ENCODE peak calls at places on chromosomes 11 and 22, in ten cellular contexts. V is heart right ventricle, Q is cardiac muscle cell, A is fibroblast of mammary gland, O is brain microvascular endothelial cell, N is left ventricle myocardium inferior, E is upper lobe of right lung, G is body of pancreas, R is HFFc6, B is A549. M is an unnamed sample.

GRCh38 chr22:37371911-37372310 is 55.4 kb downstream of the ELFN2 start:
- DNase-seq in O (no peak), E (no peak), G (no peak), B (no peak), Q (no peak), R (no peak), A (no peak), N (no peak), V (no peak), M (no peak)

GRCh38 chr11:6405039-6405667 is 13.7 kb downstream of the APBB1 start:
- DNase-seq in V (no peak), G (peak), R (no peak), Q (no peak), N (no peak), E (no peak), A (no peak), B (no peak), O (no peak), M (no peak)

GRCh38 chr11:394034-394857 is at the start of gene PKP3:
- DNase-seq in A (peak), G (peak), E (peak), O (peak), Q (no peak), R (peak), V (peak), N (no peak), B (peak), M (no peak)

GRCh38 chr11:13140028-13140870 is 131.1 kb downstream of the RASSF10 start:
- DNase-seq in Q (peak), G (peak), E (peak), O (peak), B (peak), V (no peak), A (peak), R (no peak), N (no peak), M (no peak)

GRCh38 chr22:32693102-32693501 is 108.4 kb upstream of the TIMP3 start:
- DNase-seq in B (no peak), O (no peak), A (no peak), N (no peak), V (no peak), R (no peak), Q (no peak), G (no peak), E (no peak), M (no peak)

GRCh38 chr11:14578551-14578956 is 58.4 kb upstream of the PSMA1 start:
- DNase-seq in G (peak), N (no peak), B (no peak), A (peak), E (no peak), Q (peak), O (peak), R (no peak), V (no peak), M (peak)

GRCh38 chr11:73177380-73178091 is 35.4 kb upstream of the FCHSD2 start:
- DNase-seq in Q (no peak), O (no peak), V (peak), R (no peak), B (no peak), G (peak), A (no peak), N (peak), E (no peak), M (no peak)

GRCh38 chr11:76805206-76805913 is 22.2 kb downstream of the TSKU start:
- DNase-seq in O (no peak), N (no peak), G (no peak), V (no peak), Q (no peak), E (peak), R (no peak), A (peak), B (no peak), M (peak)

GRCh38 chr11:126424471-126425039 is 69.1 kb downstream of the ST3GAL4 start:
- DNase-seq in N (no peak), G (no peak), B (no peak), E (no peak), A (no peak), O (no peak), V (no peak), R (no peak), Q (no peak), M (no peak)

GRCh38 chr11:102214623-102215022 is 102.7 kb upstream of the BIRC3 start:
- DNase-seq in V (no peak), G (no peak), R (no peak), A (no peak), N (no peak), B (no peak), O (no peak), E (no peak), Q (no peak), M (no peak)

GRCh38 chr22:23376256-23376655 is 195.9 kb downstream of the BCR start:
- DNase-seq in R (peak), N (no peak), B (peak), O (no peak), V (no peak), Q (no peak), E (no peak), G (no peak), A (peak), M (no peak)

GRCh38 chr11:32312865-32313403 is 122.4 kb downstream of the WT1 start:
- DNase-seq in E (no peak), A (peak), Q (peak), G (peak), R (peak), N (no peak), O (peak), B (peak), V (no peak), M (peak)

GRCh38 chr11:76795936-76796441 is 12.8 kb downstream of the TSKU start:
- DNase-seq in A (no peak), Q (no peak), E (no peak), B (no peak), N (no peak), G (no peak), R (no peak), O (no peak), V (no peak), M (no peak)

GRCh38 chr11:108587109-108587508 is 6.5 kb downstream of the EXPH5 start:
- DNase-seq in O (no peak), N (no peak), R (no peak), A (no peak), V (no peak), B (no peak), E (no peak), Q (no peak), G (no peak), M (no peak)

GRCh38 chr22:20783844-20784723 is 10.2 kb downstream of the SERPIND1 start:
- DNase-seq in R (peak), Q (peak), G (peak), V (no peak), A (peak), N (no peak), E (no peak), B (peak), O (peak), M (no peak)

GRCh38 chr11:108498046-108498815 is at the start of gene POGLUT3:
- DNase-seq in A (peak), O (peak), E (peak), G (peak), N (peak), B (peak), Q (peak), R (peak), V (peak), M (no peak)

GRCh38 chr11:77309401-77310085 is 8.1 kb upstream of the GDPD4 start:
- DNase-seq in O (no peak), R (no peak), N (no peak), E (no peak), V (no peak), A (no peak), Q (no peak), G (no peak), B (no peak), M (no peak)

GRCh38 chr11:33376331-33377099 is 119.3 kb downstream of the HIPK3 start:
- DNase-seq in N (no peak), R (no peak), G (no peak), O (no peak), B (no peak), A (no peak), E (no peak), V (peak), Q (peak), M (no peak)

GRCh38 chr11:75996523-75997272 is 181.7 kb downstream of the UVRAG start:
- DNase-seq in V (no peak), B (no peak), A (no peak), O (no peak), N (no peak), E (no peak), Q (no peak), R (no peak), G (no peak), M (no peak)

GRCh38 chr22:36506637-36507517 is at the start of gene FOXRED2:
- DNase-seq in E (peak), O (peak), V (peak), Q (peak), B (peak), R (no peak), G (peak), A (peak), N (peak), M (peak)

GRCh38 chr22:50340157-50340879 is 2.8 kb upstream of the PPP6R2 start:
- DNase-seq in V (no peak), Q (peak), B (no peak), E (no peak), O (no peak), G (no peak), A (no peak), N (no peak), R (no peak), M (no peak)

GRCh38 chr22:40982482-40983385 is 31.6 kb downstream of the RBX1 start:
- DNase-seq in A (no peak), O (no peak), N (no peak), V (peak), E (no peak), B (no peak), Q (peak), G (no peak), R (no peak), M (no peak)

GRCh38 chr22:34696557-34696956 is 369.4 kb upstream of the ISX start:
- DNase-seq in R (no peak), O (no peak), G (no peak), E (no peak), B (no peak), N (no peak), A (no peak), Q (peak), V (no peak), M (no peak)

GRCh38 chr11:111411456-111411855 is 32.4 kb upstream of the POU2AF1 start:
- DNase-seq in A (no peak), E (no peak), N (no peak), O (no peak), G (no peak), Q (no peak), V (no peak), R (no peak), B (no peak), M (no peak)

GRCh38 chr11:36258730-36259360 is 30.4 kb downstream of the COMMD9 start:
- DNase-seq in E (peak), A (peak), G (peak), Q (peak), V (peak), O (peak), R (peak), N (peak), B (peak), M (peak)

GRCh38 chr11:18701614-18702216 is 3.1 kb downstream of the TMEM86A start:
- DNase-seq in N (no peak), B (no peak), Q (no peak), A (no peak), R (no peak), E (no peak), V (no peak), G (no peak), O (no peak), M (no peak)

GRCh38 chr22:45314054-45314721 is 4.5 kb downstream of the FAM118A start:
- DNase-seq in N (no peak), R (no peak), E (no peak), O (no peak), V (no peak), A (no peak), Q (peak), G (no peak), B (no peak), M (no peak)

GRCh38 chr22:43147821-43148220 is 3.5 kb upstream of the TSPO start:
- DNase-seq in A (no peak), Q (no peak), E (peak), B (no peak), N (no peak), O (no peak), R (no peak), V (no peak), G (no peak), M (peak)

GRCh38 chr22:37249946-37250345 is 5.9 kb upstream of the RAC2 start:
- DNase-seq in G (no peak), N (no peak), A (no peak), V (no peak), E (peak), B (no peak), R (no peak), Q (no peak), O (no peak), M (no peak)

GRCh38 chr11:72079776-72080325 is 491 bp downstream of the NUMA1 start:
- DNase-seq in G (peak), Q (no peak), A (no peak), O (no peak), R (no peak), N (no peak), V (no peak), B (no peak), E (no peak), M (no peak)

GRCh38 chr11:15346907-15347306 is 232.2 kb downstream of the INSC start:
- DNase-seq in G (no peak), Q (no peak), N (no peak), V (no peak), A (peak), O (no peak), B (no peak), E (no peak), R (no peak), M (no peak)

GRCh38 chr22:41780714-41781507 is 19.6 kb upstream of the CCDC134 start:
- DNase-seq in A (peak), N (peak), R (no peak), V (peak), Q (peak), G (peak), B (no peak), E (peak), O (peak), M (peak)

GRCh38 chr11:122115520-122116343 is at the start of gene BLID:
- DNase-seq in E (peak), G (peak), V (peak), R (no peak), N (peak), B (no peak), Q (peak), A (peak), O (peak), M (no peak)
- TF ChIP-seq CTCF in E (peak), G (peak), V (peak), R (peak), N (peak), B (peak), Q (peak), A (peak), O (peak), M (peak)

GRCh38 chr11:120911943-120912342 is 112.0 kb upstream of the TBCEL start:
- DNase-seq in O (no peak), V (no peak), Q (no peak), A (no peak), E (no peak), G (no peak), B (no peak), N (no peak), R (no peak), M (no peak)

GRCh38 chr11:120909676-120910215 is 114.2 kb upstream of the TBCEL start:
- DNase-seq in Q (no peak), B (no peak), G (no peak), A (no peak), V (no peak), E (no peak), O (no peak), N (no peak), R (no peak), M (no peak)

GRCh38 chr11:120914021-120914420 is 109.9 kb upstream of the TBCEL start:
- DNase-seq in R (no peak), B (no peak), N (no peak), E (no peak), G (no peak), O (no peak), A (no peak), V (no peak), Q (no peak), M (no peak)

GRCh38 chr11:120912504-120912903 is 111.4 kb upstream of the TBCEL start:
- DNase-seq in B (peak), Q (peak), A (peak), O (peak), G (peak), N (no peak), V (no peak), E (no peak), R (peak), M (no peak)

GRCh38 chr11:120912915-120913314 is 111.0 kb upstream of the TBCEL start:
- DNase-seq in E (no peak), G (no peak), A (no peak), V (no peak), Q (no peak), O (no peak), R (no peak), N (no peak), B (no peak), M (no peak)
- TF ChIP-seq CTCF in E (no peak), G (no peak), A (no peak), V (no peak), Q (no peak), O (no peak), R (no peak), N (no peak), B (no peak), M (no peak)

DNA sequence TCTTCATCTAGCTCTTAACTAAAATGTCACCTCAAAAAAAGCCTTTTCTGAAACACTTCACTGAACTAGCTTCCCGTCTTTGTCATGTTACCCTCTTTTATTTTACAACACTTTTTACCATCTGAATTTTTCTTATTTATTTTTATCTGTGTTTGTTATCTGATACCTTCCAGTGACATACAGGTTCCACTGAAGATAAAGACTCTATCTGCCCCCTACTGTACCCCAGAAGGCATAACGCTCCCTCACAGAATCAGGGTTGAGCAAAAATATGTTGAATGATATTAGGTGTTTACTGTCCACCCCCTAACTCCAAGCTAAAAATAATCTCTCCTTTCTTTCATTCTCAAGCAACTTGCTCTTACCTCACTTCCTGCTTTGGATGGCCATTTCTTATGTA is 654.2 kb downstream of the NELL1 start:
- DNase-seq in G (no peak), N (no peak), R (no peak), Q (no peak), V (no peak), B (no peak), O (no peak), E (no peak), A (no peak), M (no peak)
- TF ChIP-seq CTCF in G (no peak), N (no peak), R (no peak), Q (no peak), V (no peak), B (no peak), O (no peak), E (no peak), A (no peak), M (no peak)

GRCh38 chr11:10454506-10454901 is 560 bp upstream of the AMPD3 start:
- DNase-seq in V (no peak), N (no peak), O (no peak), A (no peak), Q (no peak), E (no peak), B (no peak), R (no peak), G (no peak), M (no peak)
- TF ChIP-seq CTCF in V (no peak), N (no peak), O (no peak), A (no peak), Q (no peak), E (no peak), B (no peak), R (no peak), G (no peak), M (no peak)

GRCh38 chr11:16606784-16607674 is 131.4 kb upstream of the C11orf58 start:
- DNase-seq in V (peak), B (no peak), R (no peak), A (no peak), G (peak), N (peak), Q (peak), E (peak), O (no peak), M (no peak)

GRCh38 chr11:16604784-16605439 is 133.5 kb upstream of the C11orf58 start:
- DNase-seq in A (no peak), B (peak), E (peak), N (peak), Q (peak), O (peak), V (peak), G (peak), R (peak), M (no peak)

GRCh38 chr11:16605971-16606783 is 132.3 kb upstream of the C11orf58 start:
- DNase-seq in R (peak), G (peak), V (peak), Q (peak), B (peak), N (peak), A (peak), E (peak), O (peak), M (peak)

GRCh38 chr11:16603890-16604783 is 134.3 kb upstream of the C11orf58 start:
- DNase-seq in N (peak), V (peak), G (peak), B (no peak), R (no peak), A (no peak), Q (peak), O (peak), E (peak), M (peak)

DNA sequence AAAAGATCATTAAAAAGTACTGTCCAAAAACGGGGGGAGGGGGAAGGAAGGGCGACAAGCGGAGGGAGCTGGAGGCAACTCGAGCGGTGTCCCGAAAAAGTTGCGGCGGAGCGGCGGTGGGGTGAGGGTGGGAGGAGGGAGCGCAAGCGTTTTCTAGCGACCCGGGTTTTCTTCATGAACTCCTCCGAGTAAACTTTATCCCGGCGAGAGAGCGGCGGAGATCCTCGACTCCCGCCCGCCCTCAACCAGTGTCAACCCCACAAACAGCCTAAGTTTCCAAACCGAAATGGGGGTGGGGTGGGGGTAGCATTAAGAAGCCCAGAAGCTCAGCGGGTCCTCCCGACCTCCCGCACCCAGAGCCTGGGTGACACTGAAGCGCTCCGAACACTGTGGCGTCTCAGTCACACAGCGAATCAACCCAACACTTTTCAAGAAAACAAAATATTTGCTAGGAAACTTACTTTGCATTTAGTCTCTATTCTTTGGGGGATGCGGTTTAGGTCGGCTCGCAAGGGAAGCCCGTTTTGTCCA is 132.9 kb upstream of the C11orf58 start:
- DNase-seq in G (peak), B (no peak), O (peak), A (no peak), V (peak), R (no peak), N (no peak), E (peak), Q (peak), M (no peak)
- TF ChIP-seq CTCF in G (no peak), B (no peak), O (no peak), A (no peak), V (no peak), R (no peak), N (no peak), E (no peak), Q (no peak), M (no peak)

GRCh38 chr22:27876684-27877083 is 42.4 kb downstream of the PITPNB start:
- DNase-seq in Q (no peak), E (no peak), V (no peak), A (peak), N (no peak), G (no peak), R (no peak), B (no peak), O (peak), M (no peak)

GRCh38 chr22:27880778-27881394 is 38.2 kb downstream of the PITPNB start:
- DNase-seq in N (no peak), Q (peak), E (no peak), B (peak), A (peak), V (no peak), R (peak), G (peak), O (peak), M (no peak)

GRCh38 chr22:27877501-27877900 is 41.6 kb downstream of the PITPNB start:
- DNase-seq in G (no peak), O (no peak), N (no peak), A (no peak), Q (no peak), R (no peak), E (no peak), B (no peak), V (no peak), M (no peak)

GRCh38 chr22:27881404-27881803 is 37.7 kb downstream of the PITPNB start:
- DNase-seq in N (peak), E (no peak), Q (no peak), A (peak), V (no peak), G (peak), O (no peak), B (no peak), R (no peak), M (no peak)

DNA sequence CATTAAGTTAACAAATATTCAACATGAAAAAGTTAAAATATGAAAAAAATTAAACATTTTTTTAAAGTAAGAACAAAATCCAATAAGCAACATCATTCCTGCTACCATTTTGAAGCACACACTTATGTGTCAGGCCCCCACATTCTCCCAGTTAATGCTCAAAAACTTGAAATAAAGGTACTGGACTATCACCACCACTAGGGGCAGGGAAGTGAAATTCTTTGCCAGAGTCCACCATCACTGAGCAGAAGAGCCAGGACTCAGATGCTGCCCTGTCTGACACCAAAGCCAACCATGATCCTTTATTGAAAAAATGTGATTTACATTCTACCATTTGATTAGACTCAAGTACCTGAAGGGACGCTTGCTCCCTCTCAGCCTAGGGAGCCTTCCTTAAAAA is 39.1 kb downstream of the PITPNB start:
- DNase-seq in R (peak), B (peak), V (no peak), A (peak), Q (peak), G (peak), N (no peak), O (peak), E (no peak), M (no peak)
- TF ChIP-seq CTCF in R (peak), B (peak), V (peak), A (peak), Q (peak), G (peak), N (peak), O (peak), E (peak), M (peak)